ENCODE peak calls at places on chromosomes 11 and 22, in eight cellular contexts. O is transverse colon; D is HCT116; C is lower lobe of right lung; Y is heart left ventricle; A is CD8-positive, alpha-beta memory T cell; V is effector memory CD4-positive, alpha-beta T cell; R is CD4-positive, alpha-beta memory T cell. N is an unnamed sample. For H3K27me3 and H3K4me1, the result is how much of the 10 kb centered on the place peaks cover.

GRCh38 chr11:22832315-22833041 is 2.9 kb upstream of the SVIP start:
- DNase-seq in O (no peak), Y (no peak), A (no peak), C (no peak), D (peak), R (no peak), V (no peak), N (no peak)

GRCh38 chr22:32562916-32563315 is 88.3 kb downstream of the FBXO7 start:
- DNase-seq in Y (no peak), R (no peak), C (no peak), V (no peak), O (no peak), A (no peak), D (no peak), N (no peak)

GRCh38 chr11:65607614-65608426 is 6.2 kb downstream of the MAP3K11 start:
- DNase-seq in R (no peak), V (no peak), O (no peak), C (no peak), D (no peak), A (no peak), Y (no peak), N (no peak)

GRCh38 chr11:84425704-84426103 is 1139.5 kb upstream of the CCDC90B start:
- DNase-seq in O (no peak), V (no peak), A (no peak), C (no peak), D (no peak), R (no peak), Y (no peak), N (no peak)

GRCh38 chr11:114015117-114015516 is 40.2 kb downstream of the HTR3A start:
- DNase-seq in C (no peak), D (no peak), A (no peak), O (no peak), Y (no peak), R (no peak), V (no peak), N (no peak)

GRCh38 chr11:34439521-34440258 is 956 bp downstream of the CAT start:
- DNase-seq in O (peak), A (no peak), D (no peak), R (no peak), Y (no peak), C (no peak), V (no peak), N (no peak)

GRCh38 chr11:76665172-76665571 is 5.4 kb downstream of the LRRC32 start:
- DNase-seq in D (no peak), A (no peak), Y (peak), V (no peak), R (no peak), C (no peak), O (peak), N (no peak)

GRCh38 chr11:26993965-26994446 is at the start of gene FIBIN:
- DNase-seq in V (no peak), O (peak), A (no peak), D (no peak), C (peak), Y (peak), R (no peak), N (no peak)

GRCh38 chr11:27995082-27995481 is 112.9 kb downstream of the KIF18A start:
- DNase-seq in Y (no peak), A (no peak), R (no peak), V (no peak), O (no peak), C (no peak), D (no peak), N (no peak)

GRCh38 chr11:13717331-13717730 is 48.9 kb downstream of the FAR1 start:
- DNase-seq in D (no peak), R (no peak), O (no peak), A (no peak), C (no peak), Y (no peak), V (no peak), N (no peak)

GRCh38 chr22:47847281-47847890 is 1084.9 kb downstream of the TBC1D22A start:
- DNase-seq in O (no peak), Y (no peak), V (no peak), R (no peak), D (no peak), A (no peak), C (no peak), N (no peak)

GRCh38 chr11:6617315-6617781 is 1.9 kb downstream of the TPP1 start:
- DNase-seq in R (no peak), A (no peak), V (no peak), O (no peak), Y (no peak), C (no peak), D (no peak), N (no peak)

GRCh38 chr11:100753144-100753543 is 66.1 kb downstream of the ARHGAP42 start:
- DNase-seq in R (no peak), A (no peak), O (no peak), V (no peak), C (no peak), D (no peak), Y (no peak), N (no peak)

GRCh38 chr11:27497284-27497866 is 9.2 kb downstream of the LIN7C start:
- DNase-seq in A (no peak), C (no peak), D (no peak), Y (no peak), V (no peak), R (peak), O (no peak), N (no peak)

GRCh38 chr11:26976389-26976788 is 17.5 kb upstream of the FIBIN start:
- DNase-seq in D (no peak), Y (no peak), C (no peak), A (no peak), R (no peak), O (no peak), V (no peak), N (no peak)

GRCh38 chr22:24095816-24096215 is 84.7 kb downstream of the CABIN1 start:
- DNase-seq in O (no peak), V (no peak), C (no peak), R (no peak), A (no peak), D (no peak), Y (no peak), N (no peak)

GRCh38 chr11:1175461-1176223 is 17.9 kb downstream of the MUC5AC start:
- DNase-seq in A (no peak), O (no peak), D (no peak), V (no peak), R (no peak), Y (no peak), C (no peak), N (no peak)

GRCh38 chr11:110855246-110855645 is 143.0 kb upstream of the ARHGAP20 start:
- DNase-seq in Y (no peak), R (no peak), C (no peak), D (no peak), A (no peak), V (no peak), O (no peak), N (no peak)

GRCh38 chr11:1920128-1920908 is 815 bp downstream of the TNNT3 start:
- DNase-seq in D (no peak), C (no peak), O (no peak), R (no peak), A (no peak), V (no peak), Y (no peak), N (no peak)

GRCh38 chr11:64331569-64332371 is 8.2 kb upstream of the CCDC88B start:
- DNase-seq in D (peak), A (peak), Y (peak), R (peak), V (peak), C (peak), O (peak), N (peak)

GRCh38 chr11:36313073-36313472 is 17.0 kb downstream of the PRR5L start:
- DNase-seq in A (no peak), D (no peak), V (no peak), C (no peak), R (no peak), Y (no peak), O (no peak), N (no peak)

GRCh38 chr11:2533642-2534115 is 88.9 kb downstream of the KCNQ1 start:
- DNase-seq in A (no peak), Y (peak), C (peak), O (peak), V (no peak), R (no peak), D (peak), N (no peak)

GRCh38 chr11:134025086-134025437 is 43.8 kb upstream of the JAM3 start:
- DNase-seq in R (no peak), A (no peak), O (no peak), Y (peak), C (no peak), D (no peak), V (no peak), N (no peak)

GRCh38 chr11:122742350-122742749 is 86.8 kb downstream of the UBASH3B start:
- DNase-seq in C (no peak), O (no peak), A (no peak), Y (no peak), V (no peak), R (no peak), D (no peak), N (no peak)

GRCh38 chr22:41777749-41778395 is 22.6 kb upstream of the CCDC134 start:
- DNase-seq in A (no peak), O (no peak), Y (no peak), C (no peak), D (no peak), R (no peak), V (no peak), N (no peak)

GRCh38 chr11:12546122-12546521 is 128.1 kb upstream of the TEAD1 start:
- DNase-seq in O (no peak), V (no peak), A (no peak), Y (no peak), R (no peak), D (no peak), C (no peak), N (no peak)

GRCh38 chr11:104705475-104706195 is 192.6 kb downstream of the CASP12 start:
- DNase-seq in A (peak), V (peak), Y (peak), R (peak), C (peak), O (peak), D (no peak), N (peak)

GRCh38 chr22:24925586-24926427 is 20.7 kb downstream of the LHFPL7 start:
- DNase-seq in C (no peak), Y (no peak), R (no peak), D (no peak), V (no peak), O (no peak), A (no peak), N (no peak)

GRCh38 chr22:33397381-33397907 is 339.3 kb upstream of the SYN3 start:
- DNase-seq in V (no peak), D (no peak), A (no peak), O (no peak), Y (no peak), C (no peak), R (no peak), N (no peak)

GRCh38 chr11:118691926-118692830 is 12.7 kb upstream of the TREH start:
- DNase-seq in Y (no peak), A (peak), C (no peak), R (peak), V (peak), D (no peak), O (peak), N (peak)

GRCh38 chr11:11860103-11860979 is 18.6 kb downstream of the USP47 start:
- DNase-seq in D (no peak), O (no peak), V (no peak), A (no peak), C (no peak), R (no peak), Y (no peak), N (no peak)

GRCh38 chr11:17954395-17955252 is 58.2 kb downstream of the SERGEF start:
- DNase-seq in A (no peak), D (no peak), O (no peak), R (no peak), C (no peak), Y (no peak), V (no peak), N (no peak)

GRCh38 chr22:31102441-31103081 is 4.8 kb downstream of the SELENOM start:
- DNase-seq in R (no peak), Y (no peak), O (peak), V (no peak), A (no peak), C (no peak), D (no peak), N (no peak)

GRCh38 chr22:29722587-29722986 is 2.8 kb downstream of the CABP7 start:
- DNase-seq in R (no peak), C (no peak), D (no peak), O (no peak), Y (no peak), A (no peak), V (no peak), N (no peak)
- H3K27me3 ChIP-seq in R (under half), C (under half), D (under half), O (under half), Y (under half), A (under half), V (under half), N (under half)

DNA sequence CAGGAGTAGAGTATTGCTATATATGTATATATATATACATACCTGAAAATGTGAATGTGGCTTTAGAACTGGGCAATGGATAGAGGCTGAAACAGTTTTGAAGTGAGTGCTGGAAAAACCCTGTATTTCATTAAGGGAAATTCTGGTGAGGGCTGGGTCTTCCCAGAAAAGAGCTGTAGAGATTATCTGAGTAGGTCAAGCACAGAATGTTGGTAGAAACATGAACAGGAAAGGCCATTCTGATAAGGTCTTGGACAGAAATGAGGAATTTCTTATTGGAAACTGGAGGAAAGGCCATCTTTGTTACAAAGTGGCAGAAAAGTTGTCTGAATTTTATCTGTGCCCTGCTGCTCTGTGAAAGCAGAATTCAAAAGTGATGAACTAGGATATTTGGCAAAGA is 25.4 kb downstream of the RTL6 start:
- DNase-seq in D (no peak), R (no peak), Y (no peak), V (no peak), A (no peak), O (no peak), C (no peak), N (no peak)
- H3K27ac ChIP-seq in D (no peak), R (no peak), Y (no peak), V (no peak), A (no peak), O (no peak), C (no peak), N (no peak)

DNA sequence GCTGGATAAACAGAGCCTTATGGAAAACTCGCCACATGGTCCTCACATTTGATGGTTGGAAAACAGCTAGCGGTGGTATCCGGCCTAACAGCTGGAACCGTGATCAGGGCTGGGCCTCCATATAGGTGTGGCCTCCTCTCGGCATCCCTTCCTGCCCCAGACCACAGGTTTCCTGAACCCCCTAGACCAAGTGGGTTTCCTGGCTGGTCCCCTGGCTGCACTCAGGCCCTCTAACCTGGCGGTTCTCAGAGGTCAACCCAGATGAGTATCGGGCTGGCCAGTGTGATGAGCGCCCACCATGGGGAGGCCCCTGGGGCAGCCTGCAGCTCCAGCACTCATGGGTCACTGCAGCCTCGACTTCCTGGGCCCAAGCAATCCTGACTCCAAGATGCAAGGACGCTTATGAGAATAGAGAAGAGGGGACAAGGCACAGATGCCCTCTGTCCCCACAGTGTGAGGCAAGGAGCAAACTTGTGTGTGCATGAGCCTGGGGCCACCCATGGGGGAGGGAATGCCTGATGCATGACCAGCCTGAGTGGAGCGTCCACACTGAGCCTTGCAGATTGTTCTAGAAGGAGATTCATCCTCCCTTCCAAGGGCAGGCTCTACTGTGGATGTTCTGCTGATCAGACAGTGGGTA is 53.4 kb upstream of the WNT7B start:
- DNase-seq in Y (peak), O (no peak), A (no peak), R (no peak), V (no peak), D (no peak), C (peak), N (no peak)
- H3K4me1 ChIP-seq in Y (under half), O (under half), A (under half), R (under half), V (under half), D (under half), C (under half), N (under half)

GRCh38 chr22:22355233-22355834 is 110.7 kb downstream of the VPREB1 start:
- DNase-seq in O (no peak), R (no peak), A (no peak), D (no peak), V (no peak), Y (no peak), C (no peak), N (no peak)
- H3K27me3 ChIP-seq in O (under half), R (under half), A (under half), D (under half), V (under half), Y (under half), C (under half), N (under half)

DNA sequence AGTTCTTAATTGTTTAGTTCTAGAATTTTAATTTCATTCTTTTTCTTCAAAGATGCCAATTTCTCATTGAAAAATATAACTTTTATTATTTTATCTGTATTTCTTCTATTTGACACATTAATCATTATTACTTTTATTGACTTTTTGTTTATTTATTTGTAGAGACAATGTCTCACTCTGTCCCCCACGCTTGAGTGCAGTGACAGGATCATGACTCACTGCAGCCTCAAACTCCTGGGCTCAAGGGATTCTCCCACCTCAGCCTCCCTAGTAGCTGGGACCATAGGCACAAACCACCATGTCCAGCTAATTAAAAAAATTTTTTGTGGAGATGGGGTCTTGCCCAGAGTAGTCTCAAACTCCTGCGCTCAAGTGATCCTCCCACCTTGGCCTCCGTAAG is 30.3 kb upstream of the FBLN1 start:
- DNase-seq in A (no peak), C (no peak), V (no peak), Y (no peak), R (no peak), D (no peak), O (no peak), N (no peak)
- H3K27ac ChIP-seq in A (no peak), C (no peak), V (no peak), Y (no peak), R (no peak), D (no peak), O (no peak), N (no peak)